ENCODE peak calls at places on chromosome 5, in six cellular contexts. T is kidney glomerular epithelial cell; Z is M059J; R is brain pericyte; D is activated CD4-positive, alpha-beta T cell treated with anti-CD3 and anti-CD28 coated beads for 36 hours; S is hypothalamus. E is an unnamed sample.

GRCh38 chr5:152271420-152271819 is 133.7 kb downstream of the NMUR2 start:
- DNase-seq in T (no peak), Z (peak), R (no peak), D (peak), S (no peak), E (peak)

GRCh38 chr5:54743997-54744788 is 226.6 kb downstream of the SNX18 start:
- DNase-seq in T (peak), Z (peak), R (peak), D (peak), S (no peak), E (no peak)

GRCh38 chr5:13108281-13108680 is 836.2 kb downstream of the DNAH5 start:
- DNase-seq in T (no peak), Z (peak), R (no peak), D (no peak), S (no peak), E (no peak)

GRCh38 chr5:73519531-73520283 is 21.5 kb downstream of the BTF3 start:
- DNase-seq in T (peak), Z (peak), R (peak), D (peak), S (peak), E (peak)

GRCh38 chr5:149224282-149224681 is 47.4 kb upstream of the AFAP1L1 start:
- DNase-seq in T (no peak), Z (no peak), R (no peak), D (no peak), S (no peak), E (no peak)

GRCh38 chr5:149471406-149472183 is 79.6 kb downstream of the CSNK1A1 start:
- DNase-seq in T (peak), Z (peak), R (no peak), D (no peak), S (no peak), E (peak)

GRCh38 chr5:5219541-5219940 is 79.4 kb downstream of the ADAMTS16 start:
- DNase-seq in T (no peak), Z (no peak), R (no peak), D (no peak), S (no peak), E (no peak)

GRCh38 chr5:173051746-173052145 is 4.4 kb upstream of the CREBRF start:
- DNase-seq in T (no peak), Z (peak), R (no peak), D (no peak), S (no peak), E (no peak)

GRCh38 chr5:180401236-180401907 is 48.2 kb upstream of the GFPT2 start:
- DNase-seq in T (no peak), Z (no peak), R (no peak), D (no peak), S (no peak), E (no peak)

GRCh38 chr5:55993013-55993412 is 1.8 kb downstream of the IL6ST start:
- DNase-seq in T (no peak), Z (peak), R (no peak), D (peak), S (no peak), E (peak)

GRCh38 chr5:142499591-142500384 is 175.0 kb upstream of the SPRY4 start:
- DNase-seq in T (peak), Z (no peak), R (no peak), D (no peak), S (no peak), E (no peak)

GRCh38 chr5:143142596-143143435 is 260.7 kb downstream of the NR3C1 start:
- DNase-seq in T (peak), Z (peak), R (no peak), D (no peak), S (peak), E (no peak)

GRCh38 chr5:35920890-35921289 is 17.5 kb downstream of the CAPSL start:
- DNase-seq in T (no peak), Z (no peak), R (no peak), D (no peak), S (no peak), E (peak)

GRCh38 chr5:111143910-111144309 is 51.8 kb downstream of the WDR36 start:
- DNase-seq in T (peak), Z (peak), R (peak), D (no peak), S (no peak), E (no peak)

GRCh38 chr5:125249400-125249799 is 503.0 kb upstream of the ZNF608 start:
- DNase-seq in T (no peak), Z (peak), R (no peak), D (no peak), S (no peak), E (no peak)

GRCh38 chr5:56941981-56942380 is 9.9 kb downstream of the MIER3 start:
- DNase-seq in T (no peak), Z (peak), R (no peak), D (no peak), S (no peak), E (no peak)

GRCh38 chr5:128132499-128132898 is 48.9 kb downstream of the SLC12A2 start:
- DNase-seq in T (no peak), Z (no peak), R (no peak), D (no peak), S (no peak), E (no peak)

GRCh38 chr5:19733612-19734495 is 254.1 kb downstream of the CDH18 start:
- DNase-seq in T (no peak), Z (peak), R (no peak), D (no peak), S (no peak), E (peak)

GRCh38 chr5:147098233-147098790 is 136.5 kb upstream of the STK32A start:
- DNase-seq in T (peak), Z (peak), R (no peak), D (peak), S (peak), E (peak)

GRCh38 chr5:173925449-173926071 is 37.4 kb downstream of the CPEB4 start:
- DNase-seq in T (no peak), Z (peak), R (no peak), D (peak), S (no peak), E (no peak)

GRCh38 chr5:133113331-133114061 is 61.7 kb downstream of the HSPA4 start:
- DNase-seq in T (peak), Z (peak), R (no peak), D (peak), S (no peak), E (no peak)

GRCh38 chr5:39588176-39588575 is 163.4 kb upstream of the DAB2 start:
- DNase-seq in T (no peak), Z (no peak), R (no peak), D (no peak), S (no peak), E (no peak)

GRCh38 chr5:173055722-173055982 is 500 bp upstream of the CREBRF start:
- DNase-seq in T (no peak), Z (no peak), R (no peak), D (peak), S (no peak), E (no peak)

GRCh38 chr5:41176952-41177351 is 36.4 kb downstream of the C6 start:
- DNase-seq in T (no peak), Z (no peak), R (no peak), D (no peak), S (no peak), E (no peak)

GRCh38 chr5:3414371-3414770 is 181.3 kb upstream of the IRX1 start:
- DNase-seq in T (no peak), Z (no peak), R (no peak), D (no peak), S (no peak), E (no peak)

GRCh38 chr5:10536511-10536910 is 27.4 kb upstream of the ANKRD33B start:
- DNase-seq in T (no peak), Z (no peak), R (no peak), D (no peak), S (no peak), E (no peak)

GRCh38 chr5:52740007-52740406 is 47.7 kb upstream of the ITGA1 start:
- DNase-seq in T (no peak), Z (no peak), R (no peak), D (no peak), S (no peak), E (no peak)

GRCh38 chr5:38825494-38825893 is 20.3 kb upstream of the OSMR start:
- DNase-seq in T (no peak), Z (no peak), R (no peak), D (no peak), S (no peak), E (no peak)

GRCh38 chr5:122366501-122366900 is 54.5 kb downstream of the SNCAIP start:
- DNase-seq in T (no peak), Z (peak), R (no peak), D (no peak), S (no peak), E (no peak)

GRCh38 chr5:162768962-162769464 is 668.4 kb upstream of the CCNG1 start:
- DNase-seq in T (no peak), Z (no peak), R (no peak), D (no peak), S (no peak), E (no peak)

GRCh38 chr5:134070979-134071849 is 43.3 kb upstream of the TCF7 start:
- DNase-seq in T (no peak), Z (no peak), R (no peak), D (peak), S (no peak), E (peak)

GRCh38 chr5:57117601-57118000 is 56.3 kb upstream of the GPBP1 start:
- DNase-seq in T (no peak), Z (peak), R (no peak), D (peak), S (no peak), E (no peak)

GRCh38 chr5:153523831-153524230 is 33.4 kb downstream of the GRIA1 start:
- DNase-seq in T (no peak), Z (peak), R (no peak), D (no peak), S (no peak), E (no peak)

E was measured in endodermal cell.